ENCODE peak calls at places on chromosomes 1 and 21, in six cellular contexts. One of them, this sample, is unnamed.

GRCh38 chr21:35850029-35850428 is 210.3 kb downstream of the SETD4 start:
- DNase-seq in HepG2: no peak
- DNase-seq in neural progenitor cell: no peak
- DNase-seq in GM23338: no peak
- DNase-seq in K562: no peak
- DNase-seq in neuronal stem cell: no peak
- DNase-seq in this sample: peak

GRCh38 chr21:45942755-45943629 is 38.6 kb upstream of the COL6A1 start:
- DNase-seq in neural progenitor cell: no peak
- DNase-seq in GM23338: no peak
- DNase-seq in HepG2: no peak
- DNase-seq in neuronal stem cell: no peak
- DNase-seq in K562: no peak
- DNase-seq in this sample: no peak

GRCh38 chr1:183304466-183305122 is 113.6 kb downstream of the NMNAT2 start:
- DNase-seq in neuronal stem cell: no peak
- DNase-seq in GM23338: no peak
- DNase-seq in HepG2: no peak
- DNase-seq in K562: no peak
- DNase-seq in neural progenitor cell: no peak
- DNase-seq in this sample: no peak

GRCh38 chr1:20983297-20983889 is 193.3 kb downstream of the EIF4G3 start:
- DNase-seq in neural progenitor cell: no peak
- DNase-seq in K562: no peak
- DNase-seq in neuronal stem cell: no peak
- DNase-seq in HepG2: no peak
- DNase-seq in GM23338: no peak
- DNase-seq in this sample: no peak

GRCh38 chr1:41358152-41358937 is 2.9 kb upstream of the FOXO6 start:
- DNase-seq in K562: no peak
- DNase-seq in neuronal stem cell: no peak
- DNase-seq in HepG2: no peak
- DNase-seq in neural progenitor cell: peak
- DNase-seq in GM23338: peak
- DNase-seq in this sample: no peak

GRCh38 chr1:3598522-3599285 is 12.6 kb downstream of the MEGF6 start:
- DNase-seq in neuronal stem cell: no peak
- DNase-seq in K562: no peak
- DNase-seq in GM23338: peak
- DNase-seq in HepG2: no peak
- DNase-seq in neural progenitor cell: peak
- DNase-seq in this sample: no peak

GRCh38 chr1:207302618-207303408 is 18.7 kb upstream of the CD55 start:
- DNase-seq in GM23338: no peak
- DNase-seq in neural progenitor cell: no peak
- DNase-seq in neuronal stem cell: no peak
- DNase-seq in K562: no peak
- DNase-seq in HepG2: no peak
- DNase-seq in this sample: no peak

GRCh38 chr21:33185852-33186251 is 43.9 kb upstream of the IFNAR2 start:
- DNase-seq in K562: no peak
- DNase-seq in neural progenitor cell: no peak
- DNase-seq in HepG2: no peak
- DNase-seq in GM23338: no peak
- DNase-seq in neuronal stem cell: no peak
- DNase-seq in this sample: no peak

GRCh38 chr1:3473381-3473844 is 18.9 kb downstream of the ARHGEF16 start:
- DNase-seq in GM23338: no peak
- DNase-seq in HepG2: no peak
- DNase-seq in K562: no peak
- DNase-seq in neural progenitor cell: no peak
- DNase-seq in neuronal stem cell: no peak
- DNase-seq in this sample: no peak

GRCh38 chr1:207868252-207868768 is 42.6 kb downstream of the CD34 start:
- DNase-seq in GM23338: peak
- DNase-seq in K562: no peak
- DNase-seq in neural progenitor cell: peak
- DNase-seq in HepG2: no peak
- DNase-seq in neuronal stem cell: no peak
- DNase-seq in this sample: peak

GRCh38 chr1:44717653-44718052 is 13.3 kb downstream of the RNU5D-1 start:
- DNase-seq in K562: no peak
- DNase-seq in HepG2: no peak
- DNase-seq in neural progenitor cell: no peak
- DNase-seq in neuronal stem cell: no peak
- DNase-seq in GM23338: no peak
- DNase-seq in this sample: no peak

GRCh38 chr1:24727490-24728214 is 17.6 kb upstream of the CLIC4 start:
- DNase-seq in GM23338: no peak
- DNase-seq in HepG2: no peak
- DNase-seq in neuronal stem cell: no peak
- DNase-seq in K562: no peak
- DNase-seq in neural progenitor cell: no peak
- DNase-seq in this sample: peak

GRCh38 chr1:159261726-159262494 is 40.2 kb upstream of the FCER1A start:
- DNase-seq in neural progenitor cell: no peak
- DNase-seq in HepG2: no peak
- DNase-seq in K562: no peak
- DNase-seq in GM23338: no peak
- DNase-seq in neuronal stem cell: no peak
- DNase-seq in this sample: no peak

GRCh38 chr1:167510880-167511279 is 7.4 kb downstream of the CD247 start:
- DNase-seq in neural progenitor cell: no peak
- DNase-seq in K562: no peak
- DNase-seq in neuronal stem cell: no peak
- DNase-seq in HepG2: no peak
- DNase-seq in GM23338: no peak
- DNase-seq in this sample: no peak

GRCh38 chr1:244436336-244437102 is 15.2 kb downstream of the ADSS2 start:
- DNase-seq in HepG2: no peak
- DNase-seq in neuronal stem cell: no peak
- DNase-seq in GM23338: no peak
- DNase-seq in K562: no peak
- DNase-seq in neural progenitor cell: no peak
- DNase-seq in this sample: no peak

GRCh38 chr21:41642399-41642798 is 124.5 kb downstream of the RIPK4 start:
- DNase-seq in neuronal stem cell: no peak
- DNase-seq in K562: no peak
- DNase-seq in HepG2: peak
- DNase-seq in GM23338: no peak
- DNase-seq in neural progenitor cell: no peak
- DNase-seq in this sample: no peak

GRCh38 chr1:229124471-229125198 is 146.3 kb upstream of the RAB4A start:
- DNase-seq in neuronal stem cell: no peak
- DNase-seq in HepG2: peak
- DNase-seq in GM23338: no peak
- DNase-seq in neural progenitor cell: no peak
- DNase-seq in K562: no peak
- DNase-seq in this sample: no peak

GRCh38 chr1:151130837-151131586 is 15.4 kb downstream of the SEMA6C start:
- DNase-seq in K562: peak
- DNase-seq in HepG2: no peak
- DNase-seq in neural progenitor cell: peak
- DNase-seq in neuronal stem cell: peak
- DNase-seq in GM23338: peak
- DNase-seq in this sample: no peak

GRCh38 chr1:151132676-151133338 is 13.6 kb downstream of the SEMA6C start:
- DNase-seq in neural progenitor cell: peak
- DNase-seq in GM23338: peak
- DNase-seq in K562: no peak
- DNase-seq in neuronal stem cell: no peak
- DNase-seq in HepG2: no peak
- DNase-seq in this sample: no peak

GRCh38 chr1:151134396-151134795 is 12.0 kb downstream of the SEMA6C start:
- DNase-seq in HepG2: no peak
- DNase-seq in neuronal stem cell: no peak
- DNase-seq in neural progenitor cell: no peak
- DNase-seq in K562: no peak
- DNase-seq in GM23338: no peak
- DNase-seq in this sample: no peak

GRCh38 chr1:151133339-151133761 is 13.1 kb downstream of the SEMA6C start:
- DNase-seq in neural progenitor cell: peak
- DNase-seq in HepG2: no peak
- DNase-seq in GM23338: peak
- DNase-seq in K562: no peak
- DNase-seq in neuronal stem cell: no peak
- DNase-seq in this sample: no peak

GRCh38 chr1:151131832-151132675 is 14.4 kb downstream of the SEMA6C start:
- DNase-seq in K562: no peak
- DNase-seq in GM23338: peak
- DNase-seq in neural progenitor cell: peak
- DNase-seq in neuronal stem cell: no peak
- DNase-seq in HepG2: no peak
- DNase-seq in this sample: no peak
- H3K4me2 ChIP-seq in K562: no peak
- H3K4me2 ChIP-seq in GM23338: peak
- H3K4me2 ChIP-seq in neural progenitor cell: peak
- H3K4me2 ChIP-seq in neuronal stem cell: peak
- H3K4me2 ChIP-seq in HepG2: no peak
- H3K4me2 ChIP-seq in this sample: no peak

GRCh38 chr1:102032534-102032933 is 35.8 kb upstream of the OLFM3 start:
- DNase-seq in K562: no peak
- DNase-seq in HepG2: no peak
- DNase-seq in GM23338: no peak
- DNase-seq in neural progenitor cell: no peak
- DNase-seq in neuronal stem cell: no peak
- DNase-seq in this sample: peak
- H3K4me2 ChIP-seq in K562: no peak
- H3K4me2 ChIP-seq in HepG2: no peak
- H3K4me2 ChIP-seq in GM23338: no peak
- H3K4me2 ChIP-seq in neural progenitor cell: no peak
- H3K4me2 ChIP-seq in neuronal stem cell: no peak
- H3K4me2 ChIP-seq in this sample: peak

GRCh38 chr1:234958702-234959649 is 169.7 kb downstream of the TOMM20 start:
- DNase-seq in K562: no peak
- DNase-seq in neuronal stem cell: no peak
- DNase-seq in HepG2: no peak
- DNase-seq in neural progenitor cell: no peak
- DNase-seq in GM23338: no peak
- DNase-seq in this sample: no peak

GRCh38 chr1:234963180-234963903 is 165.3 kb downstream of the TOMM20 start:
- DNase-seq in HepG2: peak
- DNase-seq in neuronal stem cell: no peak
- DNase-seq in GM23338: no peak
- DNase-seq in K562: peak
- DNase-seq in neural progenitor cell: no peak
- DNase-seq in this sample: peak

GRCh38 chr1:234961468-234962339 is 166.9 kb downstream of the TOMM20 start:
- DNase-seq in K562: no peak
- DNase-seq in GM23338: no peak
- DNase-seq in HepG2: no peak
- DNase-seq in neuronal stem cell: no peak
- DNase-seq in neural progenitor cell: no peak
- DNase-seq in this sample: no peak

GRCh38 chr1:234962340-234962989 is 166.2 kb downstream of the TOMM20 start:
- DNase-seq in neural progenitor cell: no peak
- DNase-seq in GM23338: no peak
- DNase-seq in HepG2: peak
- DNase-seq in neuronal stem cell: no peak
- DNase-seq in K562: peak
- DNase-seq in this sample: peak

DNA sequence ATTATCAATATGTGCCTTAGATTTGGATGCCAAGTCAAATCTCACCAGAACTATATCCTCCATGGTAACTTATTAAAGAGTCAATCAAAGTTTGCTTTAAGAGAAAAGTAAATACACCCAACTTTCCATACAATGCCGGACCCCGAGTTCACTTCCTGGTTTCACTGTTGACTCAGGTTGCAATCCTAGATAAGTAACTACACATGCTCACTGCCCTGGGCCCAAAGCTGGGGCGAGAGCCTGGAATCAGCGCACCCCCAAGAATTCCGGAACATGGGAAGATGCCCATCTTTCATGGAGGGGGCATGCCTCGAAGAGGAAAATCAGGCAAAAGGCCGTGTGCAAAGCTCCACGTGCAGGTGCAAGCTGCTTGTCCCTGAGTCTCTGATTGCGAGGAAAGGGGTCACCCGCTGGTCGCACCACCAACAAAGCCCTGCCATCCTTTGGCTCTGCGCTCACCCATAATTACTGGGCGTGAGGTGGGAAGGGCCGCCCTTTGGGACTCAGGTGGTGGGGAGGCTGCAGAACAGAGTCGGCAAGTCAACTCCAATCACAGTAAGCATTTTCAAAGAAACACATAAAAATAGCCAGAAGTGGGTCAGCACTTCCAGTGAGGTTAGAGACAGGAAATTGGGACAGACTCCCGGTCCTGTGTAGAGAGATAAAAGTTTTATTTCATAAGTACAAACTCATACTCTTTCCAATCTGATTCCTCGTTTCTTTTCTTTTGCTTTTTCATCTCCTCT is 167.7 kb downstream of the TOMM20 start:
- DNase-seq in neural progenitor cell: no peak
- DNase-seq in K562: peak
- DNase-seq in neuronal stem cell: no peak
- DNase-seq in HepG2: peak
- DNase-seq in GM23338: no peak
- DNase-seq in this sample: peak
- H3K4me2 ChIP-seq in neural progenitor cell: no peak
- H3K4me2 ChIP-seq in K562: peak
- H3K4me2 ChIP-seq in neuronal stem cell: no peak
- H3K4me2 ChIP-seq in HepG2: peak
- H3K4me2 ChIP-seq in GM23338: no peak
- H3K4me2 ChIP-seq in this sample: no peak

GRCh38 chr1:197917553-197917812 is 311 bp downstream of the LHX9 start:
- DNase-seq in neural progenitor cell: no peak
- DNase-seq in HepG2: no peak
- DNase-seq in K562: no peak
- DNase-seq in GM23338: no peak
- DNase-seq in neuronal stem cell: no peak
- DNase-seq in this sample: no peak
- H3K4me2 ChIP-seq in neural progenitor cell: peak
- H3K4me2 ChIP-seq in HepG2: peak
- H3K4me2 ChIP-seq in K562: peak
- H3K4me2 ChIP-seq in GM23338: peak
- H3K4me2 ChIP-seq in neuronal stem cell: peak
- H3K4me2 ChIP-seq in this sample: peak

This sample was measured in MM.1S.